ENCODE peak calls at places on chromosomes 4 and X, in ten cellular contexts. Z is transverse colon; V is left ventricle myocardium inferior; A is astrocyte of the spinal cord; N is tibial artery; Y is CD8-positive, alpha-beta T cell; L is testis; C is endothelial cell of umbilical vein; H is heart left ventricle; K is ascending aorta. O is an unnamed sample.

GRCh38 chr4:143420227-143420626 is 83.6 kb downstream of the GAB1 start:
- DNase-seq in C (peak; percentile 87), L (no peak), H (no peak), A (no peak), Z (no peak), Y (no peak), K (no peak), N (no peak), V (no peak), O (no peak)

GRCh38 chr4:38501698-38502097 is 162.3 kb upstream of the KLF3 start:
- DNase-seq in L (no peak), Z (no peak), N (no peak), V (no peak), C (no peak), H (no peak), Y (no peak), A (no peak), K (no peak), O (no peak)

GRCh38 chr4:93515208-93515607 is 313.3 kb upstream of the ATOH1 start:
- DNase-seq in Z (no peak), N (no peak), V (no peak), L (no peak), H (no peak), A (no peak), C (no peak), K (no peak), Y (no peak), O (no peak)

GRCh38 chr4:11720292-11720691 is 291.6 kb upstream of the HS3ST1 start:
- DNase-seq in L (peak; percentile 30), H (no peak), A (peak; percentile 60), Y (no peak), Z (no peak), V (no peak), C (peak; percentile 62), N (no peak), K (no peak), O (no peak)

GRCh38 chrX:85024044-85024443 is 20.4 kb downstream of the APOOL start:
- DNase-seq in H (no peak), A (peak; percentile 16), L (no peak), V (no peak), N (no peak), K (no peak), C (no peak), Z (no peak), Y (no peak), O (no peak)

GRCh38 chr4:106368678-106369077 is at the start of gene GIMD1:
- DNase-seq in C (no peak), Z (no peak), V (no peak), K (no peak), H (no peak), L (no peak), N (no peak), A (no peak), Y (no peak), O (no peak)

GRCh38 chr4:156553659-156554058 is 417.9 kb downstream of the PDGFC start:
- DNase-seq in K (no peak), C (no peak), H (no peak), N (no peak), A (no peak), V (no peak), Z (no peak), L (no peak), Y (no peak), O (no peak)

GRCh38 chr4:40804598-40804997 is 54.8 kb downstream of the NSUN7 start:
- DNase-seq in V (no peak), N (no peak), H (no peak), A (no peak), C (no peak), Y (no peak), K (no peak), L (no peak), Z (no peak), O (no peak)

GRCh38 chr4:130080872-130081451 is 985.0 kb downstream of the C4orf33 start:
- DNase-seq in V (no peak), Z (no peak), K (no peak), Y (no peak), N (no peak), L (no peak), A (no peak), H (no peak), C (no peak), O (no peak)

GRCh38 chr4:169160825-169161224 is 109.9 kb downstream of the SH3RF1 start:
- DNase-seq in Z (no peak), V (no peak), H (no peak), C (no peak), N (peak; percentile 22), Y (no peak), L (peak; percentile 43), A (peak; percentile 67), K (no peak), O (no peak)

DNA sequence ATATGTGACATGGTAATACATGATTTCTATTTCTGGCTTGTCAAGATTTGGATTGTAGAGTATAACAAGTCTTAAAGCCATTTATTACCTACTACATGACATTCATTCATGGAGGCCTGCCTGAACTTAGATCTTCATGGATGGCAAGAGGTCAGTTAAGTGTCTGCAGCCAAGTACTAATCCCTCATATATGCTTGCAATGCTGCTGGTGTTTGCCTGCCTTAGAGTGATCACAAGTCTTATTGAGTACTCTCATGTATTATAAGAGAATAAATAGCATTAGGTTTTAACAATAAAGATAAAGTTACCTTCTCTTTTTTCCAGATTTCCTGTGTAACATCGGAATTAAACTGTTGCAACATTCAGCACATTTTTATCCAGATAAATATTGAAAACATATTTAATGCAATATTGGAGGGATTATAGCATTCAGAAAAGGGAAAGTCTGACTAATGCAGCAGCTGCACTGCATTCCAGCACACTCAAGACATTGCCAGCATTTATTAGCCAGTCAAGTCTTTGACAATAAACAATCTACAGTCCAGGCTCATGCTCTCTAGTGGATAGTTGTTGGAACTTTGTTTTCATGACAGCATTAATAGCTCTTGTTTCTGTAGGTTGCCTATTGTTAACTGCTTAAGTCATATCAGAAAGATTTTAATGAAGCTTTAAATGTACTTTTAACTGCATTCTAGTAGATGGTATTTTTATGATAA is 737.1 kb downstream of the FAT4 start:
- DNase-seq in L (no peak), N (no peak), V (no peak), A (peak; percentile 61), Y (no peak), K (no peak), H (no peak), C (peak; percentile 60), Z (no peak), O (no peak)
- TF ChIP-seq CTCF in L (no peak), N (no peak), V (peak; percentile 35), A (peak; percentile 27), Y (no peak), K (no peak), H (no peak), C (no peak), Z (no peak), O (peak; percentile 22)

GRCh38 chrX:153926594-153926862 is 464 bp upstream of the ARHGAP4 start:
- DNase-seq in V (no peak), C (no peak), K (no peak), L (no peak), Y (no peak), N (no peak), A (no peak), Z (no peak), H (no peak), O (no peak)
- H3K4me3 ChIP-seq in V (peak overlapping the region; percentile 71), C (peak overlapping the region; percentile 5), K (no peak overlapping the region), L (no peak overlapping the region), Y (peak overlapping the region; percentile 87), N (peak overlapping the region; percentile 71), A (no peak overlapping the region), Z (peak overlapping the region; percentile 53), H (no peak overlapping the region), O (peak overlapping the region; percentile 61)

GRCh38 chr4:146087856-146088255 is 87.7 kb upstream of the LSM6 start:
- DNase-seq in C (no peak), Z (no peak), L (no peak), A (no peak), Y (no peak), H (no peak), K (no peak), V (no peak), N (no peak), O (no peak)
- TF ChIP-seq CTCF in C (no peak), Z (no peak), L (no peak), A (no peak), Y (no peak), H (no peak), K (no peak), V (no peak), N (no peak), O (no peak)

GRCh38 chrX:53280316-53280702 is 1.1 kb downstream of the IQSEC2 start:
- DNase-seq in Y (no peak), C (no peak), A (no peak), Z (no peak), N (no peak), V (no peak), H (no peak), K (no peak), L (no peak), O (no peak)
- H3K4me3 ChIP-seq in Y (no peak overlapping the region), C (no peak overlapping the region), A (no peak overlapping the region), Z (peak overlapping the region; percentile 38), N (peak overlapping the region; percentile 57), V (peak overlapping the region; percentile 65), H (no peak overlapping the region), K (peak overlapping the region; percentile 46), L (no peak overlapping the region), O (peak overlapping the region; percentile 52)

GRCh38 chr4:99120501-99120900 is 23.6 kb downstream of the ADH4 start:
- DNase-seq in K (no peak), N (no peak), H (no peak), C (no peak), Y (no peak), A (no peak), V (no peak), Z (no peak), L (no peak), O (no peak)

GRCh38 chr4:99117876-99118693 is 26.0 kb downstream of the ADH4 start:
- DNase-seq in K (no peak), H (no peak), Y (no peak), A (peak; percentile 39), Z (no peak), L (no peak), V (no peak), C (peak; percentile 18), N (no peak), O (no peak)
- TF ChIP-seq CTCF in K (no peak), H (peak; percentile 42), Y (peak; percentile 64), A (peak; percentile 11), Z (peak; percentile 37), L (no peak), V (peak; percentile 57), C (no peak), N (peak; percentile 35), O (peak; percentile 14)

O was measured in sigmoid colon.